ENCODE peak calls at places on chromosomes 11 and 22, in five cellular contexts. B, P, K, J and I are unnamed samples.

GRCh38 chr22:20957691-20958440 is 9.2 kb upstream of the AIFM3 start:
- DNase-seq in P (no peak), K (no peak), B (no peak), J (no peak), I (no peak)

GRCh38 chr11:2527621-2528291 is 82.9 kb downstream of the KCNQ1 start:
- DNase-seq in K (no peak), J (no peak), P (no peak), B (peak), I (no peak)

GRCh38 chr22:20889025-20889704 is 28.0 kb upstream of the CRKL start:
- DNase-seq in K (no peak), J (no peak), B (no peak), P (no peak), I (no peak)

GRCh38 chr11:117580866-117581265 is 216.2 kb downstream of the DSCAML1 start:
- DNase-seq in J (no peak), K (no peak), P (no peak), B (no peak), I (no peak)

GRCh38 chr11:19746081-19746480 is 33.4 kb downstream of the NAV2 start:
- DNase-seq in B (no peak), P (no peak), J (no peak), K (no peak), I (no peak)

GRCh38 chr22:32649515-32650200 is 151.8 kb upstream of the TIMP3 start:
- DNase-seq in B (peak), J (no peak), K (no peak), P (peak), I (no peak)

GRCh38 chr11:62144641-62145255 is 20.9 kb downstream of the INCENP start:
- DNase-seq in K (no peak), J (no peak), B (peak), P (no peak), I (no peak)

GRCh38 chr11:132559371-132560036 is 972.8 kb downstream of the OPCML start:
- DNase-seq in P (no peak), B (no peak), K (no peak), J (no peak), I (no peak)

GRCh38 chr11:1907955-1908354 is 11.5 kb upstream of the TNNT3 start:
- DNase-seq in P (no peak), B (no peak), J (no peak), K (no peak), I (no peak)

GRCh38 chr11:6199174-6199810 is at the start of gene OR52W1:
- DNase-seq in B (no peak), K (no peak), J (no peak), P (no peak), I (no peak)

GRCh38 chr11:119365071-119365591 is 16.4 kb downstream of the USP2 start:
- DNase-seq in K (no peak), B (no peak), P (peak), J (no peak), I (no peak)

GRCh38 chr11:75869661-75870455 is 54.8 kb downstream of the UVRAG start:
- DNase-seq in B (no peak), P (no peak), K (no peak), J (no peak), I (no peak)

GRCh38 chr11:75868990-75869389 is 54.0 kb downstream of the UVRAG start:
- DNase-seq in B (no peak), K (no peak), J (no peak), P (no peak), I (no peak)

GRCh38 chr11:75873417-75874148 is 58.6 kb downstream of the UVRAG start:
- DNase-seq in K (no peak), P (no peak), B (no peak), J (no peak), I (no peak)

GRCh38 chr11:75874942-75875341 is 59.9 kb downstream of the UVRAG start:
- DNase-seq in B (no peak), P (no peak), J (no peak), K (no peak), I (no peak)

GRCh38 chr11:75872887-75873416 is 57.9 kb downstream of the UVRAG start:
- DNase-seq in P (no peak), B (no peak), K (no peak), J (no peak), I (no peak)
- H3K4me3 ChIP-seq in P (no peak), B (no peak), K (no peak), J (no peak), I (no peak)

DNA sequence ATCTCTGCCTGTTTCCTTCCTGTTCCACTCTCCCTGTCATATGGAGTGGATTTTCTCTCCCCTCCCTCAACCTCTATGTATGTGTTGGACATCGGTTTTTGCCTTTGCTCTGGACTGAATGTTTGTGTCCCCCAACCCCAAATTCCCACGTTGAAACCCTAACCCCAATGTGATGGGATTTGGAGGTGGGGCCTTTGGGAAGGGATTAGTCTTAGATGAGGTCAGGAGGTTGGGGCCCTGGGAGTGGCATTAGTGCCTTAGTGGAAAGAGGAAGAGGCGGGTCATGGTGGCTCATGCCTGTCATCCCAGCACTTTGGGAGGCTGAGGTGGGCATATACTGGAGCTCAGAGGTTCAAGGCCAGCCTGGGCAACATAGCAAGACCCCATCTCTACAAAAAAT is 11.6 kb downstream of the TP53AIP1 start:
- DNase-seq in J (no peak), K (no peak), P (no peak), B (no peak), I (no peak)
- H3K4me3 ChIP-seq in J (no peak), K (no peak), P (no peak), B (no peak), I (no peak)

DNA sequence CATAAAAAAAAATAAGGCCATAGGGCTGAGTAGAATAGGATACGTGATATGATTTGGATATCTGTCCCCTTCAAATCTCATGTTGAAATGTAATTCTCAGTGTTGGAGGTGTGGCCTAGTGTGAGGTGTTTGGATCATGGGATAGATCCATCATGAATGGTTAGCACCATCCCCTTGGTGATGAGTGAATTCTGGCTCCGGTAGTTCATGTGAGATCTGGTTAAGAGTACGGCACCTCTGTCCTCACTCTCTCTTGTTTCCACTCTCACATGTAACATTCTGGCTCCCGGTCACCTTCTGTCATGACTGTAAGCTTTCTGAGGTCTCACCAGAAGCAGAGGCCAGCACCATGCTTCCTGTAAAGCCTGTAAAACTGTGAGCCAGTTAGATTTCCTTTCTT is 45.5 kb downstream of the RAB30 start:
- DNase-seq in B (no peak), K (no peak), J (no peak), P (no peak), I (no peak)
- H3K4me3 ChIP-seq in B (no peak), K (no peak), J (no peak), P (no peak), I (no peak)

GRCh38 chr11:70826541-70826943 is 425.8 kb downstream of the SHANK2 start:
- DNase-seq in J (no peak), B (no peak), K (no peak), P (no peak), I (no peak)
- H3K4me3 ChIP-seq in J (no peak), B (no peak), K (no peak), P (no peak), I (peak)